ENCODE peak calls at places on chromosomes 1 and 21, in six cellular contexts. One of them, this sample, is unnamed.

GRCh38 chr1:164093543-164093942 is 465.4 kb upstream of the PBX1 start:
- DNase-seq in H9: no peak
- DNase-seq in IMR-90: no peak
- DNase-seq in H1: no peak
- DNase-seq in neuronal stem cell: no peak
- DNase-seq in trophoblast cell: no peak
- DNase-seq in this sample: no peak

GRCh38 chr1:9207086-9207485 is 27.5 kb upstream of the H6PD start:
- DNase-seq in H9: no peak
- DNase-seq in IMR-90: peak; percentile 93
- DNase-seq in H1: no peak
- DNase-seq in neuronal stem cell: no peak
- DNase-seq in trophoblast cell: no peak
- DNase-seq in this sample: peak; percentile 87

GRCh38 chr21:44948426-44949120 is 8.7 kb downstream of the SLX9 start:
- DNase-seq in H9: no peak
- DNase-seq in IMR-90: no peak
- DNase-seq in H1: no peak
- DNase-seq in neuronal stem cell: no peak
- DNase-seq in trophoblast cell: no peak
- DNase-seq in this sample: no peak

GRCh38 chr1:26711777-26712176 is 16.0 kb downstream of the ARID1A start:
- DNase-seq in H9: no peak
- DNase-seq in IMR-90: no peak
- DNase-seq in H1: no peak
- DNase-seq in neuronal stem cell: no peak
- DNase-seq in trophoblast cell: no peak
- DNase-seq in this sample: no peak

GRCh38 chr1:39409055-39409816 is 82.2 kb upstream of the BMP8A start:
- DNase-seq in H9: peak; percentile 78
- DNase-seq in IMR-90: peak; percentile 75
- DNase-seq in H1: no peak
- DNase-seq in neuronal stem cell: peak; percentile 31
- DNase-seq in trophoblast cell: peak; percentile 81
- DNase-seq in this sample: peak; percentile 76

GRCh38 chr1:219495737-219496408 is 117.0 kb downstream of the ZC3H11B start:
- DNase-seq in H9: no peak
- DNase-seq in IMR-90: no peak
- DNase-seq in H1: no peak
- DNase-seq in neuronal stem cell: no peak
- DNase-seq in trophoblast cell: no peak
- DNase-seq in this sample: no peak

GRCh38 chr1:181514298-181515290 is 31.3 kb downstream of the CACNA1E start:
- DNase-seq in H9: no peak
- DNase-seq in IMR-90: no peak
- DNase-seq in H1: no peak
- DNase-seq in neuronal stem cell: no peak
- DNase-seq in trophoblast cell: no peak
- DNase-seq in this sample: no peak

GRCh38 chr1:9289090-9289534 is 3.6 kb upstream of the SPSB1 start:
- DNase-seq in H9: peak; percentile 55
- DNase-seq in IMR-90: peak; percentile 74
- DNase-seq in H1: no peak
- DNase-seq in neuronal stem cell: peak; percentile 58
- DNase-seq in trophoblast cell: peak; percentile 96
- DNase-seq in this sample: peak; percentile 77

GRCh38 chr1:225996946-225997545 is 2.1 kb downstream of the SDE2 start:
- DNase-seq in H9: no peak
- DNase-seq in IMR-90: peak; percentile 47
- DNase-seq in H1: no peak
- DNase-seq in neuronal stem cell: no peak
- DNase-seq in trophoblast cell: no peak
- DNase-seq in this sample: peak; percentile 53

GRCh38 chr1:175874081-175874480 is 130.7 kb upstream of the TNR start:
- DNase-seq in H9: no peak
- DNase-seq in IMR-90: no peak
- DNase-seq in H1: no peak
- DNase-seq in neuronal stem cell: no peak
- DNase-seq in trophoblast cell: peak; percentile 80
- DNase-seq in this sample: peak; percentile 16

GRCh38 chr1:179080866-179081695 is 789 bp upstream of the TOR3A start:
- DNase-seq in H9: no peak
- DNase-seq in IMR-90: no peak
- DNase-seq in H1: no peak
- DNase-seq in neuronal stem cell: no peak
- DNase-seq in trophoblast cell: no peak
- DNase-seq in this sample: no peak

GRCh38 chr21:44670642-44671432 is 4.1 kb upstream of the KRTAP12-2 start:
- DNase-seq in H9: no peak
- DNase-seq in IMR-90: no peak
- DNase-seq in H1: no peak
- DNase-seq in neuronal stem cell: no peak
- DNase-seq in trophoblast cell: no peak
- DNase-seq in this sample: no peak

GRCh38 chr1:214276786-214277185 is 4.2 kb upstream of the SMYD2 start:
- DNase-seq in H9: no peak
- DNase-seq in IMR-90: no peak
- DNase-seq in H1: no peak
- DNase-seq in neuronal stem cell: no peak
- DNase-seq in trophoblast cell: peak; percentile 60
- DNase-seq in this sample: no peak

GRCh38 chr21:43903451-43904091 is 38.5 kb downstream of the AGPAT3 start:
- DNase-seq in H9: no peak
- DNase-seq in IMR-90: no peak
- DNase-seq in H1: no peak
- DNase-seq in neuronal stem cell: no peak
- DNase-seq in trophoblast cell: peak; percentile 76
- DNase-seq in this sample: no peak

GRCh38 chr1:202567747-202568146 is 142.5 kb downstream of the SYT2 start:
- DNase-seq in H9: peak; percentile 38
- DNase-seq in IMR-90: no peak
- DNase-seq in H1: peak; percentile 56
- DNase-seq in neuronal stem cell: no peak
- DNase-seq in trophoblast cell: peak; percentile 51
- DNase-seq in this sample: no peak

GRCh38 chr1:1669468-1670440 is 10.9 kb upstream of the CDK11B start:
- DNase-seq in H9: no peak
- DNase-seq in IMR-90: no peak
- DNase-seq in H1: no peak
- DNase-seq in neuronal stem cell: no peak
- DNase-seq in trophoblast cell: no peak
- DNase-seq in this sample: no peak

GRCh38 chr1:70714149-70714548 is 303.1 kb downstream of the CTH start:
- DNase-seq in H9: peak; percentile 29
- DNase-seq in IMR-90: no peak
- DNase-seq in H1: no peak
- DNase-seq in neuronal stem cell: no peak
- DNase-seq in trophoblast cell: no peak
- DNase-seq in this sample: no peak

GRCh38 chr1:168504064-168504837 is 39.5 kb downstream of the XCL2 start:
- DNase-seq in H9: no peak
- DNase-seq in IMR-90: peak; percentile 47
- DNase-seq in H1: no peak
- DNase-seq in neuronal stem cell: no peak
- DNase-seq in trophoblast cell: peak; percentile 62
- DNase-seq in this sample: peak; percentile 90

GRCh38 chr1:150320667-150320978 is 710 bp upstream of the PRPF3 start:
- DNase-seq in H9: no peak
- DNase-seq in IMR-90: no peak
- DNase-seq in H1: no peak
- DNase-seq in neuronal stem cell: no peak
- DNase-seq in trophoblast cell: peak; percentile 21
- DNase-seq in this sample: no peak

GRCh38 chr1:248851390-248851789 is 7.5 kb downstream of the ZNF692 start:
- DNase-seq in H9: no peak
- DNase-seq in IMR-90: no peak
- DNase-seq in H1: no peak
- DNase-seq in neuronal stem cell: no peak
- DNase-seq in trophoblast cell: no peak
- DNase-seq in this sample: no peak

GRCh38 chr1:248852548-248852947 is 6.3 kb downstream of the ZNF692 start:
- DNase-seq in H9: no peak
- DNase-seq in IMR-90: no peak
- DNase-seq in H1: no peak
- DNase-seq in neuronal stem cell: no peak
- DNase-seq in trophoblast cell: no peak
- DNase-seq in this sample: no peak

GRCh38 chr1:248850536-248851251 is 8.2 kb downstream of the ZNF692 start:
- DNase-seq in H9: no peak
- DNase-seq in IMR-90: no peak
- DNase-seq in H1: no peak
- DNase-seq in neuronal stem cell: no peak
- DNase-seq in trophoblast cell: no peak
- DNase-seq in this sample: no peak

GRCh38 chr1:248853668-248854375 is 5.1 kb downstream of the ZNF692 start:
- DNase-seq in H9: no peak
- DNase-seq in IMR-90: no peak
- DNase-seq in H1: no peak
- DNase-seq in neuronal stem cell: no peak
- DNase-seq in trophoblast cell: no peak
- DNase-seq in this sample: no peak

GRCh38 chr1:248853023-248853422 is 5.9 kb downstream of the ZNF692 start:
- DNase-seq in H9: no peak
- DNase-seq in IMR-90: peak; percentile 80
- DNase-seq in H1: no peak
- DNase-seq in neuronal stem cell: no peak
- DNase-seq in trophoblast cell: no peak
- DNase-seq in this sample: no peak
- H3K79me1 ChIP-seq in H9: no peaks in the 10 kb centered on the region
- H3K79me1 ChIP-seq in IMR-90: peaks cover 32% of the 10 kb centered on the region
- H3K79me1 ChIP-seq in H1: peaks cover 2% of the 10 kb centered on the region
- H3K79me1 ChIP-seq in neuronal stem cell: peaks cover 9% of the 10 kb centered on the region
- H3K79me1 ChIP-seq in trophoblast cell: peaks cover 7% of the 10 kb centered on the region
- H3K79me1 ChIP-seq in this sample: peaks cover 52% of the 10 kb centered on the region

DNA sequence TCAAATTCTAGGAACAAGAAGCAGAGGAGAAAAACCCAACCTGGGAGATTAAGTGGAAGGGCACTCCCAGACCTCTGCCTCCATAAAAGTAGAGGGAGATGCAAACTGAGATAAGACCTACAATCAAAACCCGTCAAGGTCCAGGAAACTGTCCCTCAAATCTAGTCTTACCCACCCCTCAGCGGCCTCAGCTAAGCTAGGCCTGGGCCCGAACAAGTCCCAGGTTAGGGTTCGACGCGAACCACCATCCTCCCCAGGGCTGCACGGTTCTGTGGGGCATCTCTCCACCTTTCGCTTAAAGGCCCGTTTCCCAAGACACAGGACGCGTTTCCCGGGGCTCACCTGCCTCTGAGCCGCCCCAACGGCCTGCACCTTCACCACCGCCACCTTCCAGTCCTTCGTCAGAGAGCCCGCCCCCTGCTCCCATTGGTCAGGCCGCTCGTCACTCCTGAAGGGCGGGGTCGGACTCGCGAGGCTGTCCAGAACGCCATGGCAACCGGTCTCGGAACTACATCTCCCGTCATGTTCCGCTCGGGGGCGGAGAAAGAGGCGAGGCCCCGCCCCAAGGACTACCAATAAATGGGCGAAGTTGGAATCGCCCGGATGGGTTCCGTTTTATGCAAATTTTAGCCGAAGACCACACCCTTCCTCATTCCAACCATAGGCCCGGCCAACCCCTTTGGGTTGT is at the start of gene CRYZL1:
- DNase-seq in H9: peak; percentile 100
- DNase-seq in IMR-90: peak; percentile 99
- DNase-seq in H1: peak; percentile 99
- DNase-seq in neuronal stem cell: peak; percentile 99
- DNase-seq in trophoblast cell: peak; percentile 100
- DNase-seq in this sample: peak; percentile 100
- H2BK120ac ChIP-seq in H9: no peak within 1 kb of the TSS
- H2BK120ac ChIP-seq in IMR-90: peak within 1 kb of the TSS; percentile 94
- H2BK120ac ChIP-seq in H1: peak within 1 kb of the TSS; percentile 81
- H2BK120ac ChIP-seq in neuronal stem cell: no peak within 1 kb of the TSS
- H2BK120ac ChIP-seq in trophoblast cell: peak within 1 kb of the TSS; percentile 62
- H2BK120ac ChIP-seq in this sample: peak within 1 kb of the TSS; percentile 77

GRCh38 chr1:205037539-205037938 is 5.5 kb upstream of the CNTN2 start:
- DNase-seq in H9: no peak
- DNase-seq in IMR-90: no peak
- DNase-seq in H1: no peak
- DNase-seq in neuronal stem cell: no peak
- DNase-seq in trophoblast cell: no peak
- DNase-seq in this sample: no peak

GRCh38 chr1:205028954-205029353 is 14.1 kb upstream of the CNTN2 start:
- DNase-seq in H9: no peak
- DNase-seq in IMR-90: no peak
- DNase-seq in H1: no peak
- DNase-seq in neuronal stem cell: no peak
- DNase-seq in trophoblast cell: no peak
- DNase-seq in this sample: no peak

GRCh38 chr1:205038132-205038786 is 4.8 kb upstream of the CNTN2 start:
- DNase-seq in H9: no peak
- DNase-seq in IMR-90: no peak
- DNase-seq in H1: no peak
- DNase-seq in neuronal stem cell: no peak
- DNase-seq in trophoblast cell: no peak
- DNase-seq in this sample: no peak

GRCh38 chr1:205030916-205031315 is 12.1 kb upstream of the CNTN2 start:
- DNase-seq in H9: no peak
- DNase-seq in IMR-90: no peak
- DNase-seq in H1: no peak
- DNase-seq in neuronal stem cell: peak; percentile 39
- DNase-seq in trophoblast cell: no peak
- DNase-seq in this sample: no peak

DNA sequence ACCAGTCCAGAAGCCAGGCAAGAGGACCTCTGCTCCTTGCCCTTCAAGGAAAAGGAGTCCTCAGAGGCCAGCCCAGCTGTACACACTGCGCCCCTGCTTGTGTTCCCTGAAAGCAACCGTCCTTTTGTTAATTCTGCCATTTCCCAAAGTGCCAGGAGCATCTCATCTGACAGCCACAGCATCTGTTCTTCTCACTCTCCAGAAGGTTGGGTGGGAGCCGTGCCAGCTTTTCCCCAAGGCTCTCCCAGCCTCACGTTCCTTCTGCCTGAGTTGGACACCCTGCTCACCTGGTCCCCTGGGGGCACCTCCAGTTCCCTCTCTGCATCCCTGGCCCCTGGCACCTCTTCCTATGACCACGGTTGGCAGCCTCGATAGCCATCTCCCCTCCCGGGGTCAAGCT is 10.5 kb upstream of the CNTN2 start:
- DNase-seq in H9: no peak
- DNase-seq in IMR-90: no peak
- DNase-seq in H1: no peak
- DNase-seq in neuronal stem cell: no peak
- DNase-seq in trophoblast cell: no peak
- DNase-seq in this sample: no peak
- H4K91ac ChIP-seq in H9: no peak overlapping the region
- H4K91ac ChIP-seq in IMR-90: no peak overlapping the region
- H4K91ac ChIP-seq in H1: no peak overlapping the region
- H4K91ac ChIP-seq in neuronal stem cell: no peak overlapping the region
- H4K91ac ChIP-seq in trophoblast cell: no peak overlapping the region
- H4K91ac ChIP-seq in this sample: no peak overlapping the region

DNA sequence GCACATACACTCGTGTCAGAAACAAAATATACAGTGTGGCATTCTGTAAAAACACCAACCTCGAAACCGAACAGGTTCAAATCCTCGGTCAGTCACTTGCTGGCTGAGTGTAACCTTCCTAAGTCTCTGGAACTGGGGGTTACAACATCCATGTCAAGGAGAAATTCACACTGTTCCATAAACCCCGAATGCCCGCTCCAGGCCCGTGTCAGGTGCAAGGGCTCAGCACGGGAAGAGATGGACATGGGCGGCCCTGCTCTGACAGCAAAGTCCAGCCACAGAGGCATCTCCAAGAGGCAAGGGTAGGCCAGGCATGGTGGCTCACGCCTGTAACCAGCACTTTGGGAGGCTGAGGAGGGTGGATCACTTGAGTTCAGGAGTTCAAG is 79.5 kb downstream of the SLC66A1 start:
- DNase-seq in H9: no peak
- DNase-seq in IMR-90: no peak
- DNase-seq in H1: no peak
- DNase-seq in neuronal stem cell: no peak
- DNase-seq in trophoblast cell: no peak
- DNase-seq in this sample: no peak
- H3K79me1 ChIP-seq in H9: peaks cover 16% of the 10 kb centered on the region
- H3K79me1 ChIP-seq in IMR-90: peaks cover 98% of the 10 kb centered on the region
- H3K79me1 ChIP-seq in H1: peaks cover 28% of the 10 kb centered on the region
- H3K79me1 ChIP-seq in neuronal stem cell: peaks cover 9% of the 10 kb centered on the region
- H3K79me1 ChIP-seq in trophoblast cell: peaks cover 2% of the 10 kb centered on the region
- H3K79me1 ChIP-seq in this sample: peaks cover 43% of the 10 kb centered on the region

This sample was measured in mesenchymal stem cell.